ENCODE peak calls at places on chromosomes 11 and 22, in ten cellular contexts. U is left ventricle myocardium inferior, I is fibroblast of lung, R is OCI-LY7, W is lower lobe of right lung, N is Panc1, A is cardiac muscle cell, H is endodermal cell, K is neural progenitor cell, C is transverse colon. T is an unnamed sample.

GRCh38 chr22:29126670-29127069 is 53.8 kb downstream of the KREMEN1 start:
- DNase-seq in U (no peak), I (no peak), R (no peak), W (no peak), N (no peak), A (no peak), H (no peak), K (no peak), C (no peak), T (no peak)

GRCh38 chr11:68855205-68855978 is 13.7 kb upstream of the CPT1A start:
- DNase-seq in U (peak; percentile 63), I (no peak), R (no peak), W (peak; percentile 58), N (no peak), A (no peak), H (peak; percentile 86), K (peak; percentile 60), C (peak; percentile 41), T (peak; percentile 28)

GRCh38 chr11:11789735-11790369 is 51.9 kb upstream of the USP47 start:
- DNase-seq in U (no peak), I (peak; percentile 39), R (peak; percentile 8), W (no peak), N (no peak), A (peak; percentile 26), H (peak; percentile 54), K (peak; percentile 38), C (no peak), T (no peak)

GRCh38 chr11:34185926-34186841 is 80.8 kb downstream of the NAT10 start:
- DNase-seq in U (no peak), I (no peak), R (no peak), W (no peak), N (no peak), A (no peak), H (no peak), K (peak; percentile 75), C (no peak), T (no peak)

GRCh38 chr22:37018815-37019308 is 385 bp downstream of the TST start:
- DNase-seq in U (peak; percentile 74), I (peak; percentile 70), R (no peak), W (peak; percentile 76), N (no peak), A (peak; percentile 61), H (peak; percentile 84), K (peak; percentile 72), C (peak; percentile 86), T (peak; percentile 65)

GRCh38 chr22:50621948-50622722 is 5.8 kb downstream of the ARSA start:
- DNase-seq in U (no peak), I (no peak), R (peak; percentile 46), W (no peak), N (no peak), A (no peak), H (peak; percentile 59), K (peak; percentile 63), C (peak; percentile 65), T (peak; percentile 44)

GRCh38 chr11:13343931-13344717 is 66.5 kb downstream of the BMAL1 start:
- DNase-seq in U (no peak), I (peak; percentile 81), R (peak; percentile 63), W (no peak), N (peak; percentile 69), A (peak; percentile 82), H (peak; percentile 91), K (peak; percentile 79), C (peak; percentile 79), T (peak; percentile 78)

GRCh38 chr11:117300301-117300700 is 9.2 kb downstream of the BACE1-AS start:
- DNase-seq in U (no peak), I (peak; percentile 73), R (no peak), W (no peak), N (no peak), A (peak; percentile 51), H (peak; percentile 77), K (peak; percentile 73), C (peak; percentile 23), T (peak; percentile 65)

GRCh38 chr11:95327273-95327948 is 96.4 kb upstream of the SESN3 start:
- DNase-seq in U (no peak), I (no peak), R (no peak), W (no peak), N (no peak), A (no peak), H (no peak), K (no peak), C (no peak), T (no peak)

GRCh38 chr11:109772846-109773400 is 320.3 kb upstream of the ZC3H12C start:
- DNase-seq in U (no peak), I (no peak), R (no peak), W (no peak), N (no peak), A (no peak), H (no peak), K (no peak), C (no peak), T (no peak)

GRCh38 chr11:131710511-131710910 is 340.1 kb downstream of the NTM start:
- DNase-seq in U (no peak), I (no peak), R (no peak), W (no peak), N (no peak), A (no peak), H (no peak), K (no peak), C (no peak), T (no peak)

GRCh38 chr11:16572946-16573345 is 165.5 kb upstream of the C11orf58 start:
- DNase-seq in U (no peak), I (no peak), R (no peak), W (no peak), N (no peak), A (no peak), H (no peak), K (no peak), C (no peak), T (no peak)

DNA sequence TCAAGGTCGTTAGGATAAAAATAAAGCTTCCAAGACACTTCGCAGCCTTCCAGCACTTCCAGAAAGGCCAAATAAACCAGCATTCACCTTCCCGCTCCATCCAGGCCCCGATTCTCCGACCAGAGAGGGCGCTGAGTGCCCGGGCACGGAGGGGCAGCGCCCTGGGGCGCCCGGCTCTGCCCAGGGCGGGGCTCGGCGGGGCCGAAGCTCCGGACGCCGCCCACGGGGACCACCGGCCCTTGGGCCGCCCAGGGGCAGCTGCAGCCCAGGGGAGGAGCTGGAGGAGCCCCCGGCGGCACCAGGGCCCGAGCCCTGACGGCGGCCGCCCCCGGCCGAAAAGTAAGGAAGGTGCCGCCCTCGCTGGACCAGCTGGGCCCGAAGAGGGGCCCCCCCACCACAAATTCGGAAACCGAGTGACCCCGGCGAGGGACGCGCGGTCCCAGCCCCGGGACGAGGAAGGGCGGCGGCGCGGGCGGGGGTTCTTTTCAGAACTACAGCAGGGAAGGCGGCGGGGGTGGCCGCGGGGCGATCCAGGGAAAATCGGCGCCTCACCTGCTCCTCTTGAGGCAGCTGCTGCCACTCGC is 346 bp downstream of the ATL3 start:
- DNase-seq in U (peak; percentile 59), I (no peak), R (peak; percentile 59), W (peak; percentile 75), N (no peak), A (peak; percentile 51), H (peak; percentile 84), K (peak; percentile 74), C (peak; percentile 78), T (peak; percentile 64)
- TF ChIP-seq CTCF in U (peak; percentile 54), I (peak; percentile 30), R (peak; percentile 73), W (peak; percentile 42), N (peak; percentile 86), A (peak; percentile 36), H (peak; percentile 66), K (peak; percentile 56), C (peak; percentile 37), T (peak; percentile 33)

DNA sequence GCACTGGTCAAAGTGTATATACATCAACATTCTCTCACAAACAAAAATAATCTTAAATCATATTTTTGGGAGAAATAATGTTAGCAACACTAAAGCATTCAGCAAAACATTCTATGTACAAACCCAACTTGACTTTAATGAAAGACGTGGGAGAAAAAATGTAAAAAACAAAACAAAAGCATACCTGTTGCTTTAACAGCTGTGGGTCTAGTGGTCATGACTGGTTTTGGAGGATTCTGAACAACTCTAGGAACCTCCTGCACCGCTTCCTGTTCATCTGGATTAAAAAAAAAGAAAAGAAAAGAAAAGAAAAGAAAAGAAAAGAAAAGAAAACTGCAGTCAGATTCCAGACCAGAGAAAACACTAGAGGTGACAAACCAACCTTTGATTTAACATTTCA is 2.1 kb downstream of the FNBP4 start:
- DNase-seq in U (no peak), I (no peak), R (peak; percentile 35), W (no peak), N (no peak), A (no peak), H (no peak), K (no peak), C (no peak), T (no peak)
- H3K36me3 ChIP-seq in U (peaks cover 47% of the 10 kb centered on the region), I (peaks cover 11% of the 10 kb centered on the region), R (peaks cover 53% of the 10 kb centered on the region), W (peaks cover 49% of the 10 kb centered on the region), N (peaks cover 19% of the 10 kb centered on the region), A (peaks cover 39% of the 10 kb centered on the region), H (peaks cover 52% of the 10 kb centered on the region), K (peaks cover 9% of the 10 kb centered on the region), C (no peaks in the 10 kb centered on the region), T (no peaks in the 10 kb centered on the region)

GRCh38 chr11:701741-702513 is 4.1 kb upstream of the EPS8L2 start:
- DNase-seq in U (no peak), I (no peak), R (no peak), W (no peak), N (no peak), A (no peak), H (no peak), K (no peak), C (no peak), T (no peak)
- H3K27ac ChIP-seq in U (no peak overlapping the region), I (no peak overlapping the region), R (no peak overlapping the region), W (peak overlapping the region; percentile 68), N (peak overlapping the region; percentile 79), A (no peak overlapping the region), H (no peak overlapping the region), K (no peak overlapping the region), C (peak overlapping the region; percentile 92), T (peak overlapping the region; percentile 90)

GRCh38 chr11:8913961-8914660 is 3.1 kb downstream of the AKIP1 start:
- DNase-seq in U (no peak), I (peak; percentile 43), R (peak; percentile 70), W (no peak), N (no peak), A (peak; percentile 59), H (peak; percentile 87), K (peak; percentile 64), C (peak; percentile 22), T (peak; percentile 23)
- TF ChIP-seq CTCF in U (peak; percentile 65), I (peak; percentile 77), R (peak; percentile 91), W (peak; percentile 66), N (peak; percentile 97), A (peak; percentile 74), H (peak; percentile 84), K (peak; percentile 68), C (peak; percentile 46), T (peak; percentile 12)

DNA sequence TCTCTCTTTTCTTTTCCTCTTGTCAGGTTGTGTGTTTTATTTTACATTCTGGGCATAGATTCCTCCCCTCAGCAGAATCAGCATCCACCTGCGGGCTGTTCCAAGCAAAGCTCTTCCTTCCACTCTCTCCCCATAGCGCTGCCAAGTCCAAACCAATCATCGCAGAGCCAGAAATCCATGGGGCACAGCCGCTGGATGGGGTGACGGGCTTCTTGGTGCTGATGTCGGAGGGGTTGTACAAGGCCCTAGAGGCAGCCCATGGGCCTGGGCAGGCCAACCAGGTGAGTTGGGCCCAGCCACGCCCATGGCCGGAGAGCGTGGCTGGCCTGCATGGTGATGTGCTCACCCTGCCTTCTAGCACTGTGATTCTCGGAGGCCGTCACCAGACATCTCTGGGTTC is 22.1 kb downstream of the TAB1 start:
- DNase-seq in U (no peak), I (no peak), R (no peak), W (no peak), N (no peak), A (no peak), H (no peak), K (no peak), C (no peak), T (no peak)
- H3K36me3 ChIP-seq in U (peaks cover 97% of the 10 kb centered on the region), I (peaks cover 19% of the 10 kb centered on the region), R (peaks cover 80% of the 10 kb centered on the region), W (peaks cover 90% of the 10 kb centered on the region), N (peaks cover 3% of the 10 kb centered on the region), A (peaks cover 34% of the 10 kb centered on the region), H (peaks cover 41% of the 10 kb centered on the region), K (no peaks in the 10 kb centered on the region), C (no peaks in the 10 kb centered on the region), T (peaks cover 7% of the 10 kb centered on the region)